ENCODE peak calls at places on chromosomes 2 and 18, in seven cellular contexts. One of them, this sample, is unnamed.

GRCh38 chr2:11155326-11156059 is at the start of gene SLC66A3:
- DNase-seq in type B pancreatic cell: no peak
- DNase-seq in kidney epithelial cell: peak
- DNase-seq in endodermal cell: no peak
- DNase-seq in neural progenitor cell: peak
- DNase-seq in OCI-LY7: peak
- DNase-seq in K562: no peak
- DNase-seq in this sample: peak

GRCh38 chr18:23493654-23494053 is 9.7 kb upstream of the RMC1 start:
- DNase-seq in type B pancreatic cell: no peak
- DNase-seq in kidney epithelial cell: no peak
- DNase-seq in endodermal cell: peak
- DNase-seq in neural progenitor cell: peak
- DNase-seq in OCI-LY7: no peak
- DNase-seq in K562: no peak
- DNase-seq in this sample: no peak

GRCh38 chr2:8628179-8628869 is 53.5 kb upstream of the ID2 start:
- DNase-seq in type B pancreatic cell: no peak
- DNase-seq in kidney epithelial cell: no peak
- DNase-seq in endodermal cell: peak
- DNase-seq in neural progenitor cell: no peak
- DNase-seq in OCI-LY7: peak
- DNase-seq in K562: peak
- DNase-seq in this sample: no peak

GRCh38 chr2:43133708-43134570 is 92.5 kb downstream of the ZFP36L2 start:
- DNase-seq in type B pancreatic cell: no peak
- DNase-seq in kidney epithelial cell: no peak
- DNase-seq in endodermal cell: peak
- DNase-seq in neural progenitor cell: no peak
- DNase-seq in OCI-LY7: peak
- DNase-seq in K562: no peak
- DNase-seq in this sample: no peak

GRCh38 chr2:203646266-203646864 is 60.1 kb upstream of the CD28 start:
- DNase-seq in type B pancreatic cell: no peak
- DNase-seq in kidney epithelial cell: no peak
- DNase-seq in endodermal cell: peak
- DNase-seq in neural progenitor cell: peak
- DNase-seq in OCI-LY7: no peak
- DNase-seq in K562: no peak
- DNase-seq in this sample: no peak

GRCh38 chr2:53826587-53827397 is 33.0 kb downstream of the GPR75 start:
- DNase-seq in type B pancreatic cell: no peak
- DNase-seq in kidney epithelial cell: no peak
- DNase-seq in endodermal cell: no peak
- DNase-seq in neural progenitor cell: no peak
- DNase-seq in OCI-LY7: no peak
- DNase-seq in K562: no peak
- DNase-seq in this sample: peak

GRCh38 chr18:58842978-58843661 is 21.6 kb upstream of the ZNF532 start:
- DNase-seq in type B pancreatic cell: no peak
- DNase-seq in kidney epithelial cell: no peak
- DNase-seq in endodermal cell: no peak
- DNase-seq in neural progenitor cell: peak
- DNase-seq in OCI-LY7: no peak
- DNase-seq in K562: no peak
- DNase-seq in this sample: no peak

GRCh38 chr2:73110622-73111299 is 2.0 kb downstream of the RAB11FIP5 start:
- DNase-seq in type B pancreatic cell: no peak
- DNase-seq in kidney epithelial cell: no peak
- DNase-seq in endodermal cell: no peak
- DNase-seq in neural progenitor cell: no peak
- DNase-seq in OCI-LY7: no peak
- DNase-seq in K562: peak
- DNase-seq in this sample: peak

GRCh38 chr2:238081561-238081960 is 18.6 kb upstream of the ESPNL start:
- DNase-seq in type B pancreatic cell: peak
- DNase-seq in kidney epithelial cell: no peak
- DNase-seq in endodermal cell: no peak
- DNase-seq in neural progenitor cell: no peak
- DNase-seq in OCI-LY7: no peak
- DNase-seq in K562: no peak
- DNase-seq in this sample: no peak

GRCh38 chr2:86398911-86399474 is 42.2 kb upstream of the KDM3A start:
- DNase-seq in type B pancreatic cell: no peak
- DNase-seq in kidney epithelial cell: no peak
- DNase-seq in endodermal cell: no peak
- DNase-seq in neural progenitor cell: no peak
- DNase-seq in OCI-LY7: no peak
- DNase-seq in K562: no peak
- DNase-seq in this sample: no peak

GRCh38 chr2:127879899-127880298 is 5.9 kb downstream of the AMMECR1L start:
- DNase-seq in type B pancreatic cell: no peak
- DNase-seq in kidney epithelial cell: no peak
- DNase-seq in endodermal cell: no peak
- DNase-seq in neural progenitor cell: no peak
- DNase-seq in OCI-LY7: no peak
- DNase-seq in K562: no peak
- DNase-seq in this sample: no peak

GRCh38 chr2:240558229-240558885 is 569 bp upstream of the ANKMY1 start:
- DNase-seq in type B pancreatic cell: peak
- DNase-seq in kidney epithelial cell: no peak
- DNase-seq in endodermal cell: no peak
- DNase-seq in neural progenitor cell: peak
- DNase-seq in OCI-LY7: no peak
- DNase-seq in K562: no peak
- DNase-seq in this sample: no peak

GRCh38 chr2:8627019-8627691 is 54.7 kb upstream of the ID2 start:
- DNase-seq in type B pancreatic cell: no peak
- DNase-seq in kidney epithelial cell: no peak
- DNase-seq in endodermal cell: no peak
- DNase-seq in neural progenitor cell: no peak
- DNase-seq in OCI-LY7: no peak
- DNase-seq in K562: no peak
- DNase-seq in this sample: no peak

GRCh38 chr2:109521751-109522374 is 91.9 kb downstream of the SEPTIN10 start:
- DNase-seq in type B pancreatic cell: no peak
- DNase-seq in kidney epithelial cell: no peak
- DNase-seq in endodermal cell: no peak
- DNase-seq in neural progenitor cell: no peak
- DNase-seq in OCI-LY7: no peak
- DNase-seq in K562: no peak
- DNase-seq in this sample: no peak

GRCh38 chr2:147356157-147356556 is 488.7 kb upstream of the ACVR2A start:
- DNase-seq in type B pancreatic cell: no peak
- DNase-seq in kidney epithelial cell: no peak
- DNase-seq in endodermal cell: no peak
- DNase-seq in neural progenitor cell: no peak
- DNase-seq in OCI-LY7: no peak
- DNase-seq in K562: no peak
- DNase-seq in this sample: no peak

GRCh38 chr18:31070206-31070605 is 27.7 kb upstream of the DSC3 start:
- DNase-seq in type B pancreatic cell: no peak
- DNase-seq in kidney epithelial cell: no peak
- DNase-seq in endodermal cell: no peak
- DNase-seq in neural progenitor cell: no peak
- DNase-seq in OCI-LY7: no peak
- DNase-seq in K562: no peak
- DNase-seq in this sample: no peak

GRCh38 chr18:76627444-76627843 is 132.4 kb upstream of the ZNF516 start:
- DNase-seq in type B pancreatic cell: no peak
- DNase-seq in kidney epithelial cell: no peak
- DNase-seq in endodermal cell: no peak
- DNase-seq in neural progenitor cell: no peak
- DNase-seq in OCI-LY7: no peak
- DNase-seq in K562: no peak
- DNase-seq in this sample: no peak

GRCh38 chr2:131055169-131056065 is 37.8 kb downstream of the FAM168B start:
- DNase-seq in type B pancreatic cell: no peak
- DNase-seq in kidney epithelial cell: no peak
- DNase-seq in endodermal cell: no peak
- DNase-seq in neural progenitor cell: no peak
- DNase-seq in OCI-LY7: no peak
- DNase-seq in K562: no peak
- DNase-seq in this sample: no peak

GRCh38 chr2:28530785-28531184 is 34.9 kb downstream of the PLB1 start:
- DNase-seq in type B pancreatic cell: no peak
- DNase-seq in kidney epithelial cell: no peak
- DNase-seq in endodermal cell: no peak
- DNase-seq in neural progenitor cell: no peak
- DNase-seq in OCI-LY7: no peak
- DNase-seq in K562: no peak
- DNase-seq in this sample: no peak
- TF ChIP-seq CTCF in type B pancreatic cell: no peak
- TF ChIP-seq CTCF in kidney epithelial cell: no peak
- TF ChIP-seq CTCF in endodermal cell: no peak
- TF ChIP-seq CTCF in neural progenitor cell: no peak
- TF ChIP-seq CTCF in OCI-LY7: no peak
- TF ChIP-seq CTCF in K562: no peak
- TF ChIP-seq CTCF in this sample: no peak

DNA sequence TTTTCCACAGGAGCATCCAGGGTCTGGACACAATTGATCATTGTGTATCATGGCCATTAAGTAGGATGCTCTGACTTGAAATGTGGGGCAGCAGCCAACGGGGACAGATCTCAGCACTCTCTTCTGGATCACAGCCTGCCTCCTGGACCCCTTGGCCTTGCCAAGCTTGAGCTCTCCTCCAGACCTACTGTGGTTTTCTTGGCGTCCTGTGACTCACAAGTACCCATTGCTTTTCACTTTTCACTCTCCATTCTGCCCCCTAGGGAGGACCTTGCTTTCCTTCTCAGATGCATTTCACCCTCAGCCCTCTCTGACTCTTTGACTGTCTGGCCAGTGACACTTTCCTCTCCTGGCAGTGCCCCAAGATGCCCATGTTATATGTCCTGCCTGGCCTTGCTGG is 203.2 kb downstream of the INSIG2 start:
- DNase-seq in type B pancreatic cell: no peak
- DNase-seq in kidney epithelial cell: no peak
- DNase-seq in endodermal cell: no peak
- DNase-seq in neural progenitor cell: no peak
- DNase-seq in OCI-LY7: no peak
- DNase-seq in K562: no peak
- DNase-seq in this sample: no peak
- TF ChIP-seq CTCF in type B pancreatic cell: no peak
- TF ChIP-seq CTCF in kidney epithelial cell: no peak
- TF ChIP-seq CTCF in endodermal cell: no peak
- TF ChIP-seq CTCF in neural progenitor cell: no peak
- TF ChIP-seq CTCF in OCI-LY7: no peak
- TF ChIP-seq CTCF in K562: no peak
- TF ChIP-seq CTCF in this sample: no peak

GRCh38 chr2:102581911-102582310 is 37.4 kb upstream of the SLC9A2 start:
- DNase-seq in type B pancreatic cell: no peak
- DNase-seq in kidney epithelial cell: no peak
- DNase-seq in endodermal cell: no peak
- DNase-seq in neural progenitor cell: no peak
- DNase-seq in OCI-LY7: no peak
- DNase-seq in K562: no peak
- DNase-seq in this sample: no peak

GRCh38 chr2:102588213-102588939 is 31.0 kb upstream of the SLC9A2 start:
- DNase-seq in type B pancreatic cell: no peak
- DNase-seq in kidney epithelial cell: no peak
- DNase-seq in endodermal cell: no peak
- DNase-seq in neural progenitor cell: no peak
- DNase-seq in OCI-LY7: no peak
- DNase-seq in K562: no peak
- DNase-seq in this sample: no peak

GRCh38 chr2:102589444-102589843 is 29.9 kb upstream of the SLC9A2 start:
- DNase-seq in type B pancreatic cell: no peak
- DNase-seq in kidney epithelial cell: no peak
- DNase-seq in endodermal cell: no peak
- DNase-seq in neural progenitor cell: no peak
- DNase-seq in OCI-LY7: no peak
- DNase-seq in K562: no peak
- DNase-seq in this sample: no peak

GRCh38 chr2:102582845-102583244 is 36.5 kb upstream of the SLC9A2 start:
- DNase-seq in type B pancreatic cell: no peak
- DNase-seq in kidney epithelial cell: no peak
- DNase-seq in endodermal cell: no peak
- DNase-seq in neural progenitor cell: no peak
- DNase-seq in OCI-LY7: no peak
- DNase-seq in K562: no peak
- DNase-seq in this sample: no peak

DNA sequence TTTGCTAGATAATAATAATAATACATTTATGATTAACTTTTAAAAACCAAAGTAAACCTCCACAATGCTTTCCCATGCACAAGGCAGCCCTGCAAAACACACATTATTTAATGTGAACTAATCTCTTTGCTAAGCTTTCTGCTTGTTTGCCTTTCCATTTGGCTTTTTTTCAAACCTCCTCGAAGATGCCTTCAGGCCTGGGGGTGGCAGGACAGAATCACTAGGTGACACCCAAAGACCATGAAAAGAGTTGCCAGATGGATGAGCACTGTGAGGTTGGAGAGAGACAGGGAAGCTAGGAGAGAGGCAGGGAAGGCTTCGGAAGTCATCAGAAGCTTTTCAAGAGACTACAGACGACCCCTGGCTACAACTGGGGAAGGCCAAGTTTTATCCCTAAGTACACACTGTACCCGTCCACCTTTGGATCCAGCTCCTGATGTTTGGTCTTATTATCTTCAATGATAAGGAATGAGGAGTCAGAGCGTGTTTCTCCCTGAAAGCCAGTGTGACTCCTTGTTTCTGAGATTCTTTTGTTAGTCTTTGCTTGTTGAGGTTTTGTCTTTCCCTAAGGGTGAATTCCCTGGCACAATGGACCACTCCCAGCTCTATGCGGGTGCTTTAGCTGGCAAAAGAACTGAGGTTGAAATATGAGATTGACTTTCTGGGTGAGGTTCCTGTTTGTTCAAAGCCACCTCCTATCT is 33.5 kb upstream of the SLC9A2 start:
- DNase-seq in type B pancreatic cell: no peak
- DNase-seq in kidney epithelial cell: no peak
- DNase-seq in endodermal cell: no peak
- DNase-seq in neural progenitor cell: peak
- DNase-seq in OCI-LY7: no peak
- DNase-seq in K562: no peak
- DNase-seq in this sample: peak
- TF ChIP-seq CTCF in type B pancreatic cell: no peak
- TF ChIP-seq CTCF in kidney epithelial cell: no peak
- TF ChIP-seq CTCF in endodermal cell: no peak
- TF ChIP-seq CTCF in neural progenitor cell: no peak
- TF ChIP-seq CTCF in OCI-LY7: no peak
- TF ChIP-seq CTCF in K562: no peak
- TF ChIP-seq CTCF in this sample: no peak

DNA sequence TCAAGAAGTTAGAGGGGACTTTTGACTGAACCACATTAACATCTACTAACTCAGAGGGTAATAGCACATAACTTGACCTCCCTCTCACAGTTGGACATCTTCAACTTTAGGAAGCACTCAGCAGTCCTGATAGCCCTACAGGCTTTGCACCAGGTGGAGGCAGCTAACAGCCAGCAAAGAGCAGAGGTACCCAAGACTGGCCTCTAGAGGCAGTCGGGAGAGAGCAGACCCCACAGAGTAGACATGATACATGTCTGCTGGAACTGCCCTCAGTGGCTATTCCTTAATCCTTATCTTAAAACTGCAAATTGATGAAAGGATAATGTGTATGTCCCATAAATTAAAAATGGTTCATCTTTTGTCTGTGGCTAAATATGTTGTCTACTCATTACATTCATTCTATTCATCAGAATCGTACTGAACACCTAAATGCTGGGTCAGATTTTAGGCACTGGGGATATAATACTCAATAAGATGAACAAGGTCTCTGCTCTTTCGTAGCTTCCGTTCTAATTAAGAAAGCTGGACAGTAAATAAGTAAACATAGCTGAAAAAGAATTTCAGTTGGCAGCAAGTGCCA is 49.8 kb downstream of the CAB39 start:
- DNase-seq in type B pancreatic cell: no peak
- DNase-seq in kidney epithelial cell: no peak
- DNase-seq in endodermal cell: peak
- DNase-seq in neural progenitor cell: peak
- DNase-seq in OCI-LY7: peak
- DNase-seq in K562: peak
- DNase-seq in this sample: no peak
- TF ChIP-seq CTCF in type B pancreatic cell: peak
- TF ChIP-seq CTCF in kidney epithelial cell: peak
- TF ChIP-seq CTCF in endodermal cell: peak
- TF ChIP-seq CTCF in neural progenitor cell: peak
- TF ChIP-seq CTCF in OCI-LY7: peak
- TF ChIP-seq CTCF in K562: peak
- TF ChIP-seq CTCF in this sample: peak

This sample was measured in foreskin keratinocyte.